ENCODE peak calls at places on chromosomes 4 and X, in ten cellular contexts. C is brain microvascular endothelial cell, L is mammary epithelial cell, F is PC-9, W is body of pancreas, N is GM23338, D is Caco-2, S is kidney epithelial cell, H is osteoblast, T is mucosa of descending colon. B is an unnamed sample. For H3K36me3, the result is how much of the 10 kb centered on the place peaks cover.

GRCh38 chr4:141905751-141906150 is 269.4 kb downstream of the IL15 start:
- DNase-seq in C (no peak), N (no peak), F (peak), T (no peak), D (no peak), S (peak), H (no peak), W (no peak), L (no peak), B (peak)

GRCh38 chr4:53016099-53016498 is 154.0 kb downstream of the RASL11B start:
- DNase-seq in D (no peak), L (no peak), F (no peak), H (no peak), T (no peak), W (no peak), S (no peak), C (no peak), N (no peak), B (no peak)

GRCh38 chr4:91963489-91963888 is 340.3 kb upstream of the GRID2 start:
- DNase-seq in H (peak), D (no peak), N (no peak), S (peak), F (no peak), L (peak), W (no peak), C (no peak), T (no peak), B (no peak)

GRCh38 chrX:19747672-19748610 is 139.5 kb downstream of the SH3KBP1 start:
- DNase-seq in T (peak), L (no peak), C (no peak), W (peak), D (no peak), H (no peak), N (no peak), S (no peak), F (no peak), B (no peak)

GRCh38 chrX:14095702-14096101 is 66.0 kb upstream of the GEMIN8 start:
- DNase-seq in F (no peak), T (peak), L (peak), W (peak), H (no peak), S (peak), C (peak), D (peak), N (peak), B (no peak)

GRCh38 chr4:151797853-151798252 is 37.0 kb upstream of the GATB start:
- DNase-seq in N (no peak), W (no peak), F (no peak), H (no peak), C (no peak), D (no peak), L (no peak), T (no peak), S (no peak), B (no peak)

GRCh38 chr4:175635513-175635912 is 176.6 kb downstream of the GPM6A start:
- DNase-seq in S (no peak), N (no peak), H (no peak), L (no peak), W (no peak), F (no peak), T (no peak), D (no peak), C (no peak), B (no peak)

GRCh38 chrX:37685452-37686347 is at the start of gene XK:
- DNase-seq in H (peak), W (peak), C (peak), F (peak), D (peak), N (peak), T (peak), S (no peak), L (peak), B (no peak)

GRCh38 chr4:36207808-36208207 is 36.5 kb downstream of the ARAP2 start:
- DNase-seq in N (no peak), C (no peak), L (no peak), D (no peak), H (no peak), T (no peak), F (no peak), W (no peak), S (no peak), B (no peak)

GRCh38 chr4:121594796-121595526 is 101.8 kb downstream of the ANXA5 start:
- DNase-seq in N (no peak), F (no peak), S (peak), W (peak), C (peak), H (peak), D (no peak), T (no peak), L (peak), B (peak)

GRCh38 chr4:82776925-82777542 is 21.6 kb downstream of the SCD5 start:
- DNase-seq in C (peak), N (no peak), S (no peak), F (peak), L (no peak), T (no peak), D (no peak), H (no peak), W (no peak), B (no peak)

GRCh38 chrX:41449615-41450014 is 2.5 kb downstream of the NYX start:
- DNase-seq in N (no peak), W (no peak), H (no peak), C (no peak), S (peak), D (no peak), T (no peak), F (no peak), L (peak), B (peak)

GRCh38 chr4:74023709-74024108 is 14.8 kb downstream of the CXCL3 start:
- DNase-seq in F (no peak), H (peak), D (no peak), T (no peak), W (no peak), C (no peak), N (no peak), L (no peak), S (no peak), B (no peak)

GRCh38 chr4:184100297-184100885 is 117.3 kb downstream of the ENPP6 start:
- DNase-seq in H (no peak), T (peak), W (peak), D (no peak), C (peak), L (no peak), N (peak), S (no peak), F (no peak), B (no peak)

GRCh38 chr4:102620697-102621497 is 119.7 kb downstream of the NFKB1 start:
- DNase-seq in N (peak), T (no peak), D (peak), L (peak), F (peak), H (peak), C (peak), S (peak), W (peak), B (peak)

GRCh38 chr4:125639182-125639621 is 324.4 kb downstream of the FAT4 start:
- DNase-seq in D (no peak), L (no peak), H (no peak), T (no peak), F (no peak), S (peak), N (peak), W (no peak), C (no peak), B (no peak)

GRCh38 chr4:108393870-108394269 is 225.1 kb upstream of the LEF1 start:
- DNase-seq in S (no peak), H (no peak), T (no peak), D (peak), N (no peak), L (no peak), W (no peak), F (no peak), C (no peak), B (no peak)

GRCh38 chr4:94595880-94596483 is 144.2 kb downstream of the PDLIM5 start:
- DNase-seq in N (peak), T (no peak), D (peak), L (peak), H (no peak), W (no peak), S (peak), F (peak), C (no peak), B (no peak)

GRCh38 chrX:634306-634958 is 3.8 kb downstream of the SHOX start:
- DNase-seq in C (no peak), W (no peak), H (peak), L (no peak), F (no peak), D (no peak), T (no peak), S (no peak), N (peak), B (no peak)

GRCh38 chr4:71415491-71415890 is 76.7 kb downstream of the SLC4A4 start:
- DNase-seq in S (no peak), N (no peak), H (peak), T (no peak), D (no peak), L (no peak), W (no peak), C (peak), F (no peak), B (no peak)

GRCh38 chr4:182724414-182724813 is 192.8 kb downstream of the DCTD start:
- DNase-seq in H (no peak), L (peak), S (no peak), T (no peak), N (no peak), C (no peak), D (no peak), W (no peak), F (no peak), B (peak)

GRCh38 chr4:13476915-13477314 is 7.2 kb downstream of the RAB28 start:
- DNase-seq in H (no peak), W (no peak), S (peak), F (no peak), L (peak), N (no peak), T (no peak), D (no peak), C (peak), B (peak)

GRCh38 chrX:83508006-83508405 is at the start of gene POU3F4:
- DNase-seq in W (peak), S (no peak), N (peak), H (no peak), F (no peak), C (no peak), T (no peak), L (no peak), D (no peak), B (no peak)

GRCh38 chr4:127400736-127401346 is 231.9 kb upstream of the INTU start:
- DNase-seq in D (peak), F (peak), T (peak), H (peak), L (peak), S (peak), C (peak), W (peak), N (peak), B (peak)
- TF ChIP-seq CTCF in D (peak), F (peak), T (no peak), H (peak), L (peak), S (peak), C (peak), W (peak), N (peak), B (peak)

GRCh38 chr4:110165382-110166285 is 32.8 kb downstream of the ELOVL6 start:
- DNase-seq in W (no peak), S (no peak), N (no peak), C (peak), T (peak), F (peak), H (peak), D (no peak), L (peak), B (peak)
- H3K36me3 ChIP-seq in W (under half), S (under half), N (under half), C (under half), T (under half), F (under half), H (under half), D (under half), L (under half), B (under half)

GRCh38 chr4:54877006-54877405 is 219.2 kb downstream of the KIT start:
- DNase-seq in S (no peak), T (no peak), N (no peak), W (no peak), H (peak), F (no peak), D (no peak), C (peak), L (peak), B (no peak)

GRCh38 chr4:54882616-54883015 is 224.9 kb downstream of the KIT start:
- DNase-seq in N (no peak), S (no peak), F (no peak), D (no peak), T (no peak), W (no peak), L (no peak), C (peak), H (no peak), B (no peak)

DNA sequence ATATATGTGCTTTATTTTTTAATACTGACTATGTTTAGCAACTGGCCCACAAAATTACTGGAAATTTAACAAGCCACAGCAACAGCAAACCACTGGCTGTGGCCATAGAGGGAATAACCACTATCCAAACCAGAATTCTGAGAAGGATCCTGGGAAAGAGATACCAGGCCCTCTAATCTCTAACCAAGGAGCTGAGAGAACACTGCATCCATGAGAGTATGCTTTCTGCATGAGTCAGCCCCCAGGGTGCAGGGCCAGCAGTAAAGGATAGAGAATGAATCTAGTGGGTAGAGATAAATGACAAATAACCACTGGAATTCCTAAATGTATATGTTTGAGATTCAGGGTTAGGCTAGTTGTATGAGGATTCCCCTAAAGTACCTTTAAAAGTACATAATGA is 221.8 kb downstream of the KIT start:
- DNase-seq in F (no peak), H (peak), L (peak), D (no peak), S (no peak), C (peak), T (no peak), N (no peak), W (no peak), B (no peak)
- TF ChIP-seq CTCF in F (no peak), H (no peak), L (no peak), D (no peak), S (no peak), C (no peak), T (no peak), N (no peak), W (no peak), B (no peak)

DNA sequence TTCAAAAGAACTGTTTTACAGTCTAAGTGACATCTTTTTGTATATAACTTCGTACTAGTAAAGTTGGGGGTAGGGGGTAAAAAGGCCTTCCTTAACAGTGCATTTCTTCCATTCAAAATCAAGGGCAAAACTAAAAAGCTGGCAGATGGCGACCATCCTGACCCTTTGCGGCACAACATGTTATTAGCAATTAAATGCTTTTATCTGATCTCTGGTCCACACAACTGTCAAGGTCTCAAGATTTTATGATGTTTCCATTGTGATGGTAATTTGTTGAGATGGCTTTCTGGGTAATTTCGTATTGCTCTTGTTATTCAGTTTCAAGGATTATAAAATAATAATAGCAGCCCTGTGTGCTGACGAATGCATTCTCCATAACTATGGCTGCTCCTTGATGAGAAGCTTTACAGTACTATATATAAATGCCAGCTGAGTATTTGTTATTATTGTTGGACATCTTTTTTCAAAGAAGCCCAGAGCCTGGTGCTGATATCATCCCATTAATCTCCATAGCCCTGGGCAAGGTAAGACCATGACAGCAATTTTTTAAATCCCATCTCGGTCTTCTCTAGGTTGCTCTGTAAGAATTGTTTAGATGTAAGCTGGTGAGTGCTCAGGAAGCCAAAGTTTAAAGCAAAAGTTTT is 89.5 kb downstream of the CBR4 start:
- DNase-seq in W (no peak), T (no peak), S (no peak), C (no peak), N (no peak), L (no peak), D (no peak), H (no peak), F (no peak), B (no peak)
- H3K36me3 ChIP-seq in W (under half), T (under half), S (under half), C (half or more), N (under half), L (half or more), D (under half), H (half or more), F (under half), B (under half)

GRCh38 chrX:116872931-116873330 is 410.2 kb upstream of the CT83 start:
- DNase-seq in W (no peak), H (no peak), N (no peak), L (no peak), D (no peak), T (no peak), S (no peak), F (no peak), C (peak), B (no peak)
- TF ChIP-seq CTCF in W (no peak), H (no peak), N (no peak), L (no peak), D (no peak), T (no peak), S (no peak), F (no peak), C (no peak), B (no peak)

GRCh38 chrX:153339662-153340061 is 5.7 kb downstream of the ZNF275 start:
- DNase-seq in S (no peak), N (no peak), F (no peak), C (no peak), H (no peak), L (no peak), D (no peak), W (no peak), T (no peak), B (no peak)

GRCh38 chrX:153338836-153339235 is 4.9 kb downstream of the ZNF275 start:
- DNase-seq in N (no peak), T (no peak), S (no peak), W (no peak), D (no peak), L (no peak), F (no peak), H (no peak), C (no peak), B (no peak)

GRCh38 chrX:153340111-153340510 is 6.2 kb downstream of the ZNF275 start:
- DNase-seq in D (no peak), W (no peak), F (no peak), T (no peak), S (no peak), N (no peak), L (no peak), C (no peak), H (no peak), B (no peak)

GRCh38 chrX:153343674-153344073 is 9.7 kb downstream of the ZNF275 start:
- DNase-seq in W (no peak), C (no peak), S (no peak), F (no peak), T (no peak), H (no peak), N (no peak), L (no peak), D (no peak), B (no peak)

GRCh38 chrX:153342762-153343558 is 9.0 kb downstream of the ZNF275 start:
- DNase-seq in D (no peak), N (no peak), H (no peak), T (no peak), S (no peak), W (no peak), F (no peak), C (no peak), L (no peak), B (no peak)
- H3K36me3 ChIP-seq in D (under half), N (under half), H (under half), T (under half), S (under half), W (under half), F (under half), C (under half), L (under half), B (under half)

B was measured in BJ.